ENCODE peak calls at places on chromosomes 5 and 9, in eight cellular contexts. K, I, F, X, B, O, J and D are unnamed samples.

GRCh38 chr9:125965421-125965820 is 218.2 kb downstream of the PBX3 start:
- DNase-seq in J (no peak), O (no peak), K (no peak), I (no peak), F (no peak), X (no peak), B (no peak), D (no peak)

GRCh38 chr9:76595645-76596044 is 136.7 kb downstream of the GCNT1 start:
- DNase-seq in B (no peak), J (no peak), I (no peak), F (no peak), O (no peak), K (no peak), X (no peak), D (no peak)

GRCh38 chr5:72067682-72068470 is 39.4 kb upstream of the MAP1B start:
- DNase-seq in J (peak), K (peak), B (no peak), O (peak), F (no peak), I (no peak), X (no peak), D (no peak)

GRCh38 chr9:33239922-33240321 is at the start of gene SPINK4:
- DNase-seq in O (no peak), K (peak), J (no peak), F (peak), B (no peak), I (no peak), X (no peak), D (no peak)

GRCh38 chr5:171830686-171831085 is 45.1 kb downstream of the SMIM23 start:
- DNase-seq in X (no peak), F (no peak), O (no peak), I (no peak), B (no peak), J (no peak), K (no peak), D (no peak)

GRCh38 chr9:117464941-117465616 is 50.2 kb upstream of the ASTN2 start:
- DNase-seq in B (no peak), X (no peak), J (no peak), O (no peak), K (no peak), F (no peak), I (no peak), D (no peak)

GRCh38 chr5:107666051-107666655 is 4.6 kb downstream of the EFNA5 start:
- DNase-seq in X (no peak), I (no peak), K (no peak), J (no peak), F (no peak), B (no peak), O (no peak), D (no peak)

GRCh38 chr9:136016882-136017812 is 56.0 kb upstream of the UBAC1 start:
- DNase-seq in O (no peak), X (no peak), B (no peak), F (peak), I (no peak), J (no peak), K (no peak), D (no peak)

GRCh38 chr5:39443911-39444310 is 19.1 kb upstream of the DAB2 start:
- DNase-seq in B (no peak), O (no peak), X (no peak), K (no peak), F (no peak), I (no peak), J (no peak), D (no peak)

GRCh38 chr5:179381691-179382090 is 36.4 kb upstream of the ADAMTS2 start:
- DNase-seq in J (no peak), O (no peak), B (no peak), F (no peak), K (no peak), I (no peak), X (no peak), D (no peak)

GRCh38 chr9:116027511-116027910 is 126.1 kb upstream of the PAPPA start:
- DNase-seq in O (peak), K (no peak), B (no peak), F (no peak), X (no peak), I (no peak), J (peak), D (no peak)

GRCh38 chr5:7874639-7875038 is 5.7 kb downstream of the MTRR start:
- DNase-seq in O (no peak), I (no peak), X (no peak), K (no peak), J (no peak), B (no peak), F (no peak), D (no peak)

GRCh38 chr9:136741885-136742568 is 713 bp downstream of the LCN10 start:
- DNase-seq in J (no peak), K (no peak), B (peak), O (no peak), I (no peak), X (no peak), F (no peak), D (no peak)

GRCh38 chr5:3564827-3565560 is 30.6 kb upstream of the IRX1 start:
- DNase-seq in O (no peak), I (no peak), J (no peak), X (no peak), F (no peak), B (peak), K (no peak), D (no peak)

GRCh38 chr9:131667576-131667975 is 72.3 kb downstream of the RAPGEF1 start:
- DNase-seq in O (peak), J (no peak), F (no peak), I (no peak), X (no peak), K (no peak), B (no peak), D (no peak)

GRCh38 chr5:141762790-141763368 is 80.8 kb upstream of the ARAP3 start:
- DNase-seq in O (peak), X (peak), K (no peak), I (no peak), J (no peak), B (no peak), F (no peak), D (no peak)

GRCh38 chr5:159163027-159163699 is 46.2 kb downstream of the RNF145 start:
- DNase-seq in K (no peak), J (peak), I (no peak), F (no peak), O (peak), X (no peak), B (no peak), D (no peak)

GRCh38 chr5:167653645-167654106 is 637.8 kb upstream of the WWC1 start:
- DNase-seq in X (no peak), O (peak), F (no peak), B (no peak), J (peak), I (no peak), K (no peak), D (no peak)

GRCh38 chr9:1005043-1005667 is 28.7 kb downstream of the DMRT3 start:
- DNase-seq in O (peak), B (peak), F (peak), J (peak), I (peak), K (peak), X (peak), D (peak)
- TF ChIP-seq EZH2phosphoT487 in O (no peak), B (no peak), F (no peak), J (no peak), I (no peak), K (no peak), X (no peak), D (no peak)

GRCh38 chr5:6760003-6760402 is 46.8 kb downstream of the TENT4A start:
- DNase-seq in J (no peak), K (no peak), O (no peak), I (no peak), B (no peak), X (no peak), F (no peak), D (no peak)

GRCh38 chr5:6762116-6762515 is 48.9 kb downstream of the TENT4A start:
- DNase-seq in J (no peak), F (no peak), O (no peak), I (no peak), B (no peak), X (no peak), K (no peak), D (no peak)

GRCh38 chr5:6761333-6761732 is 48.1 kb downstream of the TENT4A start:
- DNase-seq in K (no peak), X (no peak), I (no peak), F (no peak), J (no peak), O (no peak), B (no peak), D (no peak)

GRCh38 chr5:6759401-6759800 is 46.2 kb downstream of the TENT4A start:
- DNase-seq in K (no peak), F (peak), I (peak), X (no peak), O (no peak), B (no peak), J (peak), D (no peak)

GRCh38 chr5:6760636-6761035 is 47.4 kb downstream of the TENT4A start:
- DNase-seq in F (no peak), X (no peak), I (no peak), B (no peak), K (no peak), O (no peak), J (no peak), D (no peak)
- H2AFZ ChIP-seq in F (no peak), X (no peak), I (no peak), B (no peak), K (no peak), O (no peak), J (no peak), D (no peak)

GRCh38 chr5:150339165-150339564 is 18.3 kb upstream of the TCOF1 start:
- DNase-seq in K (no peak), J (no peak), I (no peak), F (no peak), B (no peak), X (peak), O (no peak), D (peak)
- TF ChIP-seq EZH2phosphoT487 in K (no peak), J (no peak), I (no peak), F (no peak), B (no peak), X (no peak), O (no peak), D (no peak)

DNA sequence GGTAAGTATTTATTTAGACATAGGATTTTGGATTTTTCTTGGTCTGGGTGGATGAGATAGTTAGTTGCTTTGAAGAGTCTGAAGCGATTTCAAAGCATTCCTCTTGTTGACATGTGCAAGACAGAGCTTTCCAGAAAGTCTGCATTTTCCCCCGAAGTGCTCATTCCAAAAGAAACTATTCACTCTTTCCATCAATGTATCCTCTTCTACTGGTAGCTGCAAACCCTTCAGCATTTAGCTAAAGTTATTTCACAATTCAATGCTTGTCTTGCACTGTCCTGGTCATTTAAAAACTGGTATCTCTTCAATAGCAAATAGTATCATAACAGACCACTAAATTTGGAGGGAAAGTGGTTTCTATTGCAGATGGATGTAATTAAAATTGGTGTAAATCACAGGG is 13.0 kb downstream of the NREP start:
- DNase-seq in F (no peak), B (no peak), J (no peak), X (no peak), K (peak), O (peak), I (no peak), D (no peak)
- H2AFZ ChIP-seq in F (no peak), B (no peak), J (no peak), X (no peak), K (no peak), O (no peak), I (no peak), D (no peak)

GRCh38 chr9:35951736-35952135 is 6.2 kb downstream of the OR2S2 start:
- DNase-seq in F (no peak), J (peak), X (no peak), B (no peak), I (no peak), K (no peak), O (peak), D (no peak)

GRCh38 chr9:35945341-35946018 is 12.5 kb downstream of the OR2S2 start:
- DNase-seq in B (peak), O (peak), K (peak), J (peak), F (peak), X (peak), I (peak), D (peak)

GRCh38 chr9:35952526-35953191 is 5.3 kb downstream of the OR2S2 start:
- DNase-seq in O (no peak), F (no peak), J (no peak), K (no peak), B (no peak), X (no peak), I (no peak), D (no peak)

GRCh38 chr9:35948451-35948850 is 9.5 kb downstream of the OR2S2 start:
- DNase-seq in O (no peak), B (no peak), F (no peak), J (no peak), K (no peak), I (no peak), X (no peak), D (no peak)

GRCh38 chr9:35948901-35949318 is 9.0 kb downstream of the OR2S2 start:
- DNase-seq in J (peak), F (no peak), B (no peak), X (no peak), O (no peak), I (peak), K (no peak), D (no peak)
- TF ChIP-seq EZH2phosphoT487 in J (no peak), F (no peak), B (no peak), X (no peak), O (no peak), I (no peak), K (no peak), D (no peak)

DNA sequence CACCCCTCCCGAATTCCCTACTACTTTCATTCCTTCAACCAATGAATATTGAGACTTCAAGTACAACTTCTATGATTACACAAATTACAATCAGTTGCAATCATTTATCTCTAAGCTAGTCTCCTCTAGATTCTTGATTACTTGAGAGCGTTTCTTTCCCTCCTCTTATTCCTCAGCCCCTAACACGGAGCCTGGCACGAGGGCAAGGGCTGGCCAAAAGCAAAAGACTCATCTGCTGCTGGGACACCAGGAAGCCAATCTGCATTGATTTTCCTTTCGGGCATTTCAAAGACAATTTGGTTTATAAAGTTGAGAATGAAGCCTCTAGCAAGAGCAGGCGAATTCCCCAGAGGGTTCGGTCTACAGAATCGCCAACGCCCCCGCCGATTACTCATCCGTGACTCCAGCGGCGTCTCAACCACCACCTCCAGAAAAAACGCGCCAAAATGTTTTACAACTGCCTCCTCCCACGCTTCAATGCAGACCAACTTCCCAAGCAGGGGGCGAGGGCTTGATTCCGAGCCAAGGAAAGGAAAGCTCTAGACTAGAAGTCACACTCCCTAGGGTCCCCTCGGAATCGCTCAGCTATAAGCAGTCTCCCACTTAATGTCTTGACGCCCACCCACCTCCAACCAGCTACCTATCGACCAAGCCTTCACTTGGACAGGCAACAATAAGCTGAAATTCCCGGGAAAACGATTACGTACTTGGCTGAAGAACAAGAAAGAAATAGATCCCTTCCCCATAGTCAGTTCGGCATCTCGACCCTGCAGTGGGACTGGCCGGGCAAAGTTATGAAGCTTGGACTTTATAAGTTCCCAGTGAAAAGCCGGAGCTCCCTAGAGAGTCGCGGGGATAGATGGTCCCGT is 1.4 kb downstream of the PCSK1 start:
- DNase-seq in B (peak), J (no peak), K (no peak), I (peak), O (peak), F (no peak), X (no peak), D (no peak)
- H2AFZ ChIP-seq in B (peak), J (no peak), K (no peak), I (peak), O (peak), F (no peak), X (no peak), D (no peak)

GRCh38 chr5:501833-502184 is 22.4 kb downstream of the SLC9A3 start:
- DNase-seq in B (no peak), I (no peak), K (no peak), X (no peak), O (peak), F (no peak), J (no peak), D (no peak)
- TF ChIP-seq EZH2phosphoT487 in B (no peak), I (no peak), K (no peak), X (no peak), O (no peak), F (no peak), J (no peak), D (no peak)